ENCODE peak calls at places on chromosomes 16 and 17, in seven cellular contexts. H is activated T-helper 9 cell treated with anti-CD3 and anti-CD28 coated beads, Interleukin-2, amount 50 U/mL, for 16 hours; M is stimulated activated CD4-positive, alpha-beta T cell treated with anti-CD3 and anti-CD28 coated beads, Interleukin-15, amount 100 ng/mL, for 24 hours; U is hypothalamus; X is cardiac septum; R is dermis blood vessel endothelial cell; P is stimulated activated CD8-positive, alpha-beta memory T cell treated with anti-CD3 and anti-CD28 coated beads, Interleukin-12 subunit alpha, Interleukin-12 subunit beta, amount 100 ng/mL, for 4 hours. W is an unnamed sample.

GRCh38 chr17:31900877-31901276 is 631 bp downstream of the UTP6 start:
- DNase-seq in P (no peak), R (peak), M (no peak), U (no peak), X (no peak), H (no peak), W (no peak)

GRCh38 chr16:3174618-3175148 is 13.3 kb upstream of the OR1F1 start:
- DNase-seq in H (no peak), X (no peak), U (no peak), M (no peak), P (no peak), R (no peak), W (no peak)

GRCh38 chr17:66941773-66942452 is 22.6 kb upstream of the CACNG4 start:
- DNase-seq in R (no peak), M (no peak), U (no peak), H (no peak), X (peak), P (no peak), W (no peak)

GRCh38 chr17:8745586-8746500 is 1.2 kb upstream of the CCDC42 start:
- DNase-seq in M (peak), H (peak), R (peak), P (peak), U (no peak), X (peak), W (no peak)

GRCh38 chr17:2214047-2214717 is 89.4 kb downstream of the SMG6 start:
- DNase-seq in P (no peak), M (peak), R (peak), U (no peak), H (no peak), X (no peak), W (no peak)

GRCh38 chr16:29909398-29909797 is 9.1 kb downstream of the ASPHD1 start:
- DNase-seq in M (no peak), U (no peak), H (no peak), P (no peak), R (no peak), X (peak), W (no peak)

GRCh38 chr17:18184143-18185007 is 747 bp downstream of the ALKBH5 start:
- DNase-seq in P (peak), U (no peak), M (peak), R (peak), X (peak), H (peak), W (peak)

GRCh38 chr16:75502916-75503605 is 7.8 kb upstream of the CHST6 start:
- DNase-seq in X (no peak), M (no peak), H (no peak), U (no peak), R (no peak), P (no peak), W (no peak)

GRCh38 chr16:12271006-12271405 is 294.5 kb downstream of the SNX29 start:
- DNase-seq in R (peak), P (no peak), X (no peak), M (no peak), H (no peak), U (no peak), W (peak)

GRCh38 chr16:25966172-25967097 is 274.7 kb downstream of the HS3ST4 start:
- DNase-seq in M (peak), U (no peak), H (no peak), P (no peak), X (no peak), R (no peak), W (no peak)

GRCh38 chr16:77376358-77376757 is 58.5 kb downstream of the ADAMTS18 start:
- DNase-seq in M (peak), P (no peak), R (no peak), H (no peak), X (no peak), U (no peak), W (no peak)

GRCh38 chr16:81106826-81107503 is 10.8 kb upstream of the GCSH start:
- DNase-seq in M (no peak), H (no peak), R (no peak), U (no peak), X (no peak), P (no peak), W (no peak)

GRCh38 chr16:13435415-13435814 is 484.5 kb upstream of the ERCC4 start:
- DNase-seq in U (no peak), R (no peak), X (no peak), P (no peak), M (no peak), H (no peak), W (no peak)

GRCh38 chr16:81189100-81189664 is 49.3 kb upstream of the BCO1 start:
- DNase-seq in H (no peak), P (no peak), M (no peak), U (no peak), R (no peak), X (no peak), W (no peak)

GRCh38 chr17:66299721-66300120 is 2.7 kb upstream of the PRKCA start:
- DNase-seq in R (no peak), M (no peak), H (no peak), X (no peak), P (no peak), U (no peak), W (no peak)

GRCh38 chr17:3754458-3755334 is 31.0 kb downstream of the HASPIN start:
- DNase-seq in U (no peak), R (no peak), H (peak), M (peak), X (peak), P (peak), W (peak)

GRCh38 chr17:31490991-31491793 is 99.7 kb downstream of the RAB11FIP4 start:
- DNase-seq in P (no peak), H (no peak), R (no peak), M (no peak), U (no peak), X (no peak), W (no peak)

GRCh38 chr17:62856594-62856993 is 48.5 kb upstream of the MARCHF10 start:
- DNase-seq in X (no peak), R (no peak), M (no peak), P (no peak), H (no peak), U (no peak), W (no peak)

GRCh38 chr17:61402978-61403845 is 3.6 kb downstream of the TBX2 start:
- DNase-seq in M (peak), P (no peak), H (no peak), R (no peak), X (no peak), U (no peak), W (peak)

GRCh38 chr16:10838611-10839270 is 20.1 kb upstream of the TVP23A start:
- DNase-seq in R (no peak), X (no peak), H (no peak), U (no peak), P (no peak), M (no peak), W (no peak)

GRCh38 chr16:89359296-89360147 is 130.8 kb downstream of the ANKRD11 start:
- DNase-seq in P (no peak), U (no peak), H (no peak), R (no peak), M (no peak), X (no peak), W (no peak)

GRCh38 chr16:80997964-80998620 is 8.6 kb downstream of the CMC2 start:
- DNase-seq in H (no peak), U (no peak), R (no peak), X (no peak), P (no peak), M (no peak), W (no peak)